ENCODE peak calls at places on chromosomes 7 and 10, in four cellular contexts. One of them, this sample, is unnamed.

GRCh38 chr10:95350212-95350829 is 59.5 kb upstream of the PDLIM1 start:
- DNase-seq in stimulated activated CD4-positive, alpha-beta T cell treated with anti-CD3 and anti-CD28 coated beads, Interleukin-4, amount 100 ng/mL, for 1 hour: no peak
- DNase-seq in activated CD4-positive, alpha-beta T cell treated with anti-CD3 and anti-CD28 coated beads, Interleukin-2, amount 50 U/mL, for 4 hours: no peak
- DNase-seq in hypothalamus: no peak
- DNase-seq in this sample: no peak

GRCh38 chr10:44932338-44933116 is 21.4 kb downstream of the TMEM72 start:
- DNase-seq in stimulated activated CD4-positive, alpha-beta T cell treated with anti-CD3 and anti-CD28 coated beads, Interleukin-4, amount 100 ng/mL, for 1 hour: peak; percentile 82
- DNase-seq in activated CD4-positive, alpha-beta T cell treated with anti-CD3 and anti-CD28 coated beads, Interleukin-2, amount 50 U/mL, for 4 hours: peak; percentile 78
- DNase-seq in hypothalamus: peak; percentile 65
- DNase-seq in this sample: peak; percentile 85

GRCh38 chr10:92279297-92279696 is 11.6 kb downstream of the CPEB3 start:
- DNase-seq in stimulated activated CD4-positive, alpha-beta T cell treated with anti-CD3 and anti-CD28 coated beads, Interleukin-4, amount 100 ng/mL, for 1 hour: no peak
- DNase-seq in activated CD4-positive, alpha-beta T cell treated with anti-CD3 and anti-CD28 coated beads, Interleukin-2, amount 50 U/mL, for 4 hours: no peak
- DNase-seq in hypothalamus: no peak
- DNase-seq in this sample: no peak

GRCh38 chr7:91517408-91517807 is 253.2 kb downstream of the FZD1 start:
- DNase-seq in stimulated activated CD4-positive, alpha-beta T cell treated with anti-CD3 and anti-CD28 coated beads, Interleukin-4, amount 100 ng/mL, for 1 hour: no peak
- DNase-seq in activated CD4-positive, alpha-beta T cell treated with anti-CD3 and anti-CD28 coated beads, Interleukin-2, amount 50 U/mL, for 4 hours: no peak
- DNase-seq in hypothalamus: no peak
- DNase-seq in this sample: no peak

GRCh38 chr10:92238586-92239098 is 52.2 kb downstream of the CPEB3 start:
- DNase-seq in stimulated activated CD4-positive, alpha-beta T cell treated with anti-CD3 and anti-CD28 coated beads, Interleukin-4, amount 100 ng/mL, for 1 hour: no peak
- DNase-seq in activated CD4-positive, alpha-beta T cell treated with anti-CD3 and anti-CD28 coated beads, Interleukin-2, amount 50 U/mL, for 4 hours: no peak
- DNase-seq in hypothalamus: no peak
- DNase-seq in this sample: peak; percentile 84

GRCh38 chr7:155247479-155248365 is 50.0 kb upstream of the INSIG1 start:
- DNase-seq in stimulated activated CD4-positive, alpha-beta T cell treated with anti-CD3 and anti-CD28 coated beads, Interleukin-4, amount 100 ng/mL, for 1 hour: no peak
- DNase-seq in activated CD4-positive, alpha-beta T cell treated with anti-CD3 and anti-CD28 coated beads, Interleukin-2, amount 50 U/mL, for 4 hours: no peak
- DNase-seq in hypothalamus: no peak
- DNase-seq in this sample: no peak

GRCh38 chr10:58651742-58652141 is 139.1 kb downstream of the BICC1 start:
- DNase-seq in stimulated activated CD4-positive, alpha-beta T cell treated with anti-CD3 and anti-CD28 coated beads, Interleukin-4, amount 100 ng/mL, for 1 hour: no peak
- DNase-seq in activated CD4-positive, alpha-beta T cell treated with anti-CD3 and anti-CD28 coated beads, Interleukin-2, amount 50 U/mL, for 4 hours: no peak
- DNase-seq in hypothalamus: no peak
- DNase-seq in this sample: no peak

GRCh38 chr10:95613330-95613729 is 43.2 kb downstream of the ALDH18A1 start:
- DNase-seq in stimulated activated CD4-positive, alpha-beta T cell treated with anti-CD3 and anti-CD28 coated beads, Interleukin-4, amount 100 ng/mL, for 1 hour: no peak
- DNase-seq in activated CD4-positive, alpha-beta T cell treated with anti-CD3 and anti-CD28 coated beads, Interleukin-2, amount 50 U/mL, for 4 hours: no peak
- DNase-seq in hypothalamus: no peak
- DNase-seq in this sample: peak; percentile 89

GRCh38 chr7:32868116-32868515 is 23.4 kb downstream of the KBTBD2 start:
- DNase-seq in stimulated activated CD4-positive, alpha-beta T cell treated with anti-CD3 and anti-CD28 coated beads, Interleukin-4, amount 100 ng/mL, for 1 hour: no peak
- DNase-seq in activated CD4-positive, alpha-beta T cell treated with anti-CD3 and anti-CD28 coated beads, Interleukin-2, amount 50 U/mL, for 4 hours: no peak
- DNase-seq in hypothalamus: no peak
- DNase-seq in this sample: no peak

GRCh38 chr7:154255324-154255723 is 203.1 kb downstream of the DPP6 start:
- DNase-seq in stimulated activated CD4-positive, alpha-beta T cell treated with anti-CD3 and anti-CD28 coated beads, Interleukin-4, amount 100 ng/mL, for 1 hour: no peak
- DNase-seq in activated CD4-positive, alpha-beta T cell treated with anti-CD3 and anti-CD28 coated beads, Interleukin-2, amount 50 U/mL, for 4 hours: no peak
- DNase-seq in hypothalamus: no peak
- DNase-seq in this sample: no peak

GRCh38 chr10:131183546-131184045 is 127.9 kb downstream of the TCERG1L start:
- DNase-seq in stimulated activated CD4-positive, alpha-beta T cell treated with anti-CD3 and anti-CD28 coated beads, Interleukin-4, amount 100 ng/mL, for 1 hour: no peak
- DNase-seq in activated CD4-positive, alpha-beta T cell treated with anti-CD3 and anti-CD28 coated beads, Interleukin-2, amount 50 U/mL, for 4 hours: no peak
- DNase-seq in hypothalamus: no peak
- DNase-seq in this sample: no peak

GRCh38 chr10:25061125-25061524 is 44.7 kb downstream of the THNSL1 start:
- DNase-seq in stimulated activated CD4-positive, alpha-beta T cell treated with anti-CD3 and anti-CD28 coated beads, Interleukin-4, amount 100 ng/mL, for 1 hour: no peak
- DNase-seq in activated CD4-positive, alpha-beta T cell treated with anti-CD3 and anti-CD28 coated beads, Interleukin-2, amount 50 U/mL, for 4 hours: no peak
- DNase-seq in hypothalamus: no peak
- DNase-seq in this sample: no peak

GRCh38 chr10:72695496-72695895 is 3.6 kb downstream of the MCU start:
- DNase-seq in stimulated activated CD4-positive, alpha-beta T cell treated with anti-CD3 and anti-CD28 coated beads, Interleukin-4, amount 100 ng/mL, for 1 hour: no peak
- DNase-seq in activated CD4-positive, alpha-beta T cell treated with anti-CD3 and anti-CD28 coated beads, Interleukin-2, amount 50 U/mL, for 4 hours: no peak
- DNase-seq in hypothalamus: no peak
- DNase-seq in this sample: no peak

GRCh38 chr7:10237306-10237705 is 736.4 kb upstream of the PHF14 start:
- DNase-seq in stimulated activated CD4-positive, alpha-beta T cell treated with anti-CD3 and anti-CD28 coated beads, Interleukin-4, amount 100 ng/mL, for 1 hour: no peak
- DNase-seq in activated CD4-positive, alpha-beta T cell treated with anti-CD3 and anti-CD28 coated beads, Interleukin-2, amount 50 U/mL, for 4 hours: no peak
- DNase-seq in hypothalamus: no peak
- DNase-seq in this sample: no peak

GRCh38 chr7:5699951-5700384 is 81.5 kb downstream of the RNF216 start:
- DNase-seq in stimulated activated CD4-positive, alpha-beta T cell treated with anti-CD3 and anti-CD28 coated beads, Interleukin-4, amount 100 ng/mL, for 1 hour: peak; percentile 61
- DNase-seq in activated CD4-positive, alpha-beta T cell treated with anti-CD3 and anti-CD28 coated beads, Interleukin-2, amount 50 U/mL, for 4 hours: peak; percentile 74
- DNase-seq in hypothalamus: no peak
- DNase-seq in this sample: peak; percentile 15

GRCh38 chr7:71015260-71015900 is 116.6 kb upstream of the GALNT17 start:
- DNase-seq in stimulated activated CD4-positive, alpha-beta T cell treated with anti-CD3 and anti-CD28 coated beads, Interleukin-4, amount 100 ng/mL, for 1 hour: no peak
- DNase-seq in activated CD4-positive, alpha-beta T cell treated with anti-CD3 and anti-CD28 coated beads, Interleukin-2, amount 50 U/mL, for 4 hours: no peak
- DNase-seq in hypothalamus: no peak
- DNase-seq in this sample: no peak

GRCh38 chr10:114694735-114695134 is 36.7 kb upstream of the ABLIM1 start:
- DNase-seq in stimulated activated CD4-positive, alpha-beta T cell treated with anti-CD3 and anti-CD28 coated beads, Interleukin-4, amount 100 ng/mL, for 1 hour: peak; percentile 34
- DNase-seq in activated CD4-positive, alpha-beta T cell treated with anti-CD3 and anti-CD28 coated beads, Interleukin-2, amount 50 U/mL, for 4 hours: peak; percentile 7
- DNase-seq in hypothalamus: no peak
- DNase-seq in this sample: peak; percentile 43

GRCh38 chr7:47332213-47332612 is 249.7 kb downstream of the TNS3 start:
- DNase-seq in stimulated activated CD4-positive, alpha-beta T cell treated with anti-CD3 and anti-CD28 coated beads, Interleukin-4, amount 100 ng/mL, for 1 hour: no peak
- DNase-seq in activated CD4-positive, alpha-beta T cell treated with anti-CD3 and anti-CD28 coated beads, Interleukin-2, amount 50 U/mL, for 4 hours: no peak
- DNase-seq in hypothalamus: no peak
- DNase-seq in this sample: no peak

GRCh38 chr7:139079861-139080260 is 29.7 kb downstream of the ZC3HAV1 start:
- DNase-seq in stimulated activated CD4-positive, alpha-beta T cell treated with anti-CD3 and anti-CD28 coated beads, Interleukin-4, amount 100 ng/mL, for 1 hour: no peak
- DNase-seq in activated CD4-positive, alpha-beta T cell treated with anti-CD3 and anti-CD28 coated beads, Interleukin-2, amount 50 U/mL, for 4 hours: no peak
- DNase-seq in hypothalamus: no peak
- DNase-seq in this sample: no peak

GRCh38 chr10:61832866-61833481 is 68.5 kb upstream of the ARID5B start:
- DNase-seq in stimulated activated CD4-positive, alpha-beta T cell treated with anti-CD3 and anti-CD28 coated beads, Interleukin-4, amount 100 ng/mL, for 1 hour: no peak
- DNase-seq in activated CD4-positive, alpha-beta T cell treated with anti-CD3 and anti-CD28 coated beads, Interleukin-2, amount 50 U/mL, for 4 hours: no peak
- DNase-seq in hypothalamus: no peak
- DNase-seq in this sample: no peak

GRCh38 chr10:35422236-35422635 is 85.9 kb downstream of the CCNY start:
- DNase-seq in stimulated activated CD4-positive, alpha-beta T cell treated with anti-CD3 and anti-CD28 coated beads, Interleukin-4, amount 100 ng/mL, for 1 hour: no peak
- DNase-seq in activated CD4-positive, alpha-beta T cell treated with anti-CD3 and anti-CD28 coated beads, Interleukin-2, amount 50 U/mL, for 4 hours: no peak
- DNase-seq in hypothalamus: no peak
- DNase-seq in this sample: no peak